ENCODE peak calls at places on chromosomes 4 and X, in four cellular contexts. S is AG08396; J is HS-5; U is activated CD4-positive, alpha-beta T cell treated with anti-CD3 and anti-CD28 coated beads, Interleukin-2, amount 50 U/mL, for 48 hours. D is an unnamed sample.

GRCh38 chrX:1425381-1425780 is 27.3 kb downstream of the ASMTL start:
- DNase-seq in S (no peak), J (no peak), U (no peak), D (no peak)

GRCh38 chr4:8724436-8725070 is 132.0 kb downstream of the CPZ start:
- DNase-seq in S (no peak), J (no peak), U (no peak), D (no peak)

GRCh38 chr4:147340111-147340510 is 140.8 kb upstream of the EDNRA start:
- DNase-seq in S (peak), J (no peak), U (no peak), D (no peak)

GRCh38 chr4:60737858-60738257 is 462.3 kb upstream of the ADGRL3 start:
- DNase-seq in S (peak), J (peak), U (no peak), D (no peak)

GRCh38 chr4:3297066-3297859 is 4.4 kb downstream of the RGS12 start:
- DNase-seq in S (no peak), J (no peak), U (no peak), D (no peak)

GRCh38 chrX:19602866-19603620 is 87.7 kb upstream of the MAP3K15 start:
- DNase-seq in S (peak), J (no peak), U (no peak), D (no peak)

GRCh38 chr4:176540814-176541213 is 221.0 kb downstream of the SPCS3 start:
- DNase-seq in S (no peak), J (no peak), U (no peak), D (no peak)

GRCh38 chr4:27790911-27791310 is 930.3 kb downstream of the STIM2 start:
- DNase-seq in S (no peak), J (peak), U (no peak), D (no peak)

GRCh38 chr4:8315343-8316250 is 46.0 kb downstream of the HTRA3 start:
- DNase-seq in S (peak), J (peak), U (no peak), D (peak)

GRCh38 chr4:41579556-41579955 is 41.6 kb downstream of the LIMCH1 start:
- DNase-seq in S (no peak), J (no peak), U (no peak), D (no peak)

GRCh38 chr4:6938758-6939201 is 29.2 kb downstream of the TBC1D14 start:
- DNase-seq in S (no peak), J (no peak), U (no peak), D (no peak)

GRCh38 chr4:95693594-95693993 is 144.8 kb upstream of the UNC5C start:
- DNase-seq in S (no peak), J (no peak), U (no peak), D (no peak)